ENCODE peak calls at places on chromosomes 6 and 20, in ten cellular contexts. C, M, T, W, B, E, A, S, D and R are unnamed samples.

GRCh38 chr20:33811763-33812672 is 870 bp downstream of the CHMP4B start:
- DNase-seq in D (peak; percentile 85), E (peak; percentile 67), C (no peak), M (peak; percentile 79), B (peak; percentile 87), W (no peak), S (no peak), A (peak; percentile 94), T (peak; percentile 83), R (peak; percentile 63)

GRCh38 chr6:24949020-24949569 is 13.3 kb upstream of the RIPOR2 start:
- DNase-seq in E (peak; percentile 23), B (no peak), C (peak; percentile 49), M (no peak), A (no peak), D (no peak), S (no peak), W (no peak), T (no peak), R (no peak)

GRCh38 chr20:33076662-33077398 is 2.6 kb upstream of the BPIFB4 start:
- DNase-seq in C (no peak), D (no peak), E (no peak), S (no peak), A (no peak), T (no peak), W (peak; percentile 5), B (no peak), M (peak; percentile 60), R (no peak)

GRCh38 chr20:60160451-60160850 is 202.2 kb downstream of the CDH26 start:
- DNase-seq in M (no peak), S (no peak), D (no peak), B (no peak), T (no peak), C (no peak), W (no peak), A (no peak), E (no peak), R (no peak)

GRCh38 chr6:37289931-37290330 is 32.0 kb upstream of the TMEM217 start:
- DNase-seq in B (no peak), W (no peak), A (no peak), M (no peak), T (no peak), D (no peak), C (no peak), S (no peak), E (no peak), R (no peak)

GRCh38 chr20:20782747-20783146 is 70.3 kb upstream of the RALGAPA2 start:
- DNase-seq in M (no peak), D (no peak), T (no peak), C (no peak), A (no peak), S (no peak), E (peak; percentile 54), W (no peak), B (no peak), R (peak; percentile 58)

GRCh38 chr6:25042599-25042936 is 106.8 kb upstream of the RIPOR2 start:
- DNase-seq in D (no peak), S (no peak), C (no peak), B (no peak), M (no peak), E (no peak), A (no peak), W (no peak), T (no peak), R (no peak)

GRCh38 chr20:25090492-25091429 is 8.8 kb upstream of the VSX1 start:
- DNase-seq in B (no peak), A (no peak), T (no peak), D (no peak), M (no peak), S (peak; percentile 81), E (peak; percentile 52), C (peak; percentile 32), W (peak; percentile 40), R (peak; percentile 80)